ENCODE peak calls at places on chromosomes 7 and 10, in nine cellular contexts. M, I, S, N, H, F, Y, U and K are unnamed samples. For H3K27me3, the result is how much of the 10 kb centered on the place peaks cover.

GRCh38 chr10:48243487-48243886 is 31.0 kb downstream of the FRMPD2 start:
- DNase-seq in M (no peak), I (no peak), S (no peak), N (no peak), H (no peak), F (no peak), Y (no peak), U (no peak), K (no peak)

GRCh38 chr7:30470783-30471182 is 7.8 kb downstream of the NOD1 start:
- DNase-seq in M (peak), I (no peak), S (no peak), N (no peak), H (peak), F (peak), Y (no peak), U (no peak), K (no peak)

GRCh38 chr10:114609518-114610426 is 48.3 kb downstream of the ABLIM1 start:
- DNase-seq in M (no peak), I (no peak), S (no peak), N (no peak), H (no peak), F (no peak), Y (no peak), U (no peak), K (no peak)

GRCh38 chr7:51275532-51275931 is 41.1 kb downstream of the COBL start:
- DNase-seq in M (no peak), I (no peak), S (no peak), N (no peak), H (no peak), F (no peak), Y (no peak), U (no peak), K (no peak)

GRCh38 chr10:98172073-98172472 is 37.6 kb downstream of the R3HCC1L start:
- DNase-seq in M (no peak), I (peak), S (peak), N (no peak), H (no peak), F (peak), Y (no peak), U (no peak), K (no peak)

GRCh38 chr7:87312215-87312865 is 33.1 kb upstream of the CROT start:
- DNase-seq in M (peak), I (peak), S (peak), N (no peak), H (peak), F (peak), Y (peak), U (peak), K (peak)

GRCh38 chr10:46516660-46517416 is 39.6 kb downstream of the GPRIN2 start:
- DNase-seq in M (no peak), I (no peak), S (no peak), N (no peak), H (peak), F (no peak), Y (no peak), U (no peak), K (no peak)

GRCh38 chr7:157397751-157398691 is 61.2 kb downstream of the DNAJB6 start:
- DNase-seq in M (peak), I (peak), S (no peak), N (no peak), H (peak), F (no peak), Y (no peak), U (no peak), K (no peak)

GRCh38 chr10:88952647-88953111 is at the start of gene ACTA2:
- DNase-seq in M (no peak), I (no peak), S (peak), N (peak), H (peak), F (peak), Y (no peak), U (no peak), K (no peak)

GRCh38 chr10:17217661-17218306 is 10.3 kb upstream of the VIM start:
- DNase-seq in M (no peak), I (no peak), S (no peak), N (no peak), H (no peak), F (no peak), Y (no peak), U (no peak), K (no peak)

GRCh38 chr7:131231381-131232220 is 96.1 kb upstream of the MKLN1 start:
- DNase-seq in M (no peak), I (peak), S (no peak), N (peak), H (no peak), F (peak), Y (no peak), U (peak), K (peak)

GRCh38 chr7:49596701-49597491 is 176.5 kb upstream of the VWC2 start:
- DNase-seq in M (no peak), I (no peak), S (no peak), N (no peak), H (no peak), F (no peak), Y (no peak), U (no peak), K (no peak)

GRCh38 chr7:131861620-131862346 is 305.4 kb upstream of the PODXL start:
- DNase-seq in M (no peak), I (no peak), S (no peak), N (no peak), H (no peak), F (no peak), Y (no peak), U (no peak), K (no peak)

GRCh38 chr7:92246363-92247101 is 758 bp downstream of the ANKIB1 start:
- DNase-seq in M (peak), I (no peak), S (peak), N (no peak), H (peak), F (no peak), Y (peak), U (peak), K (no peak)

GRCh38 chr10:131203456-131204357 is 107.8 kb downstream of the TCERG1L start:
- DNase-seq in M (no peak), I (no peak), S (no peak), N (no peak), H (no peak), F (no peak), Y (peak), U (no peak), K (no peak)

GRCh38 chr7:66110861-66111260 is 3.8 kb upstream of the CRCP start:
- DNase-seq in M (no peak), I (no peak), S (no peak), N (no peak), H (no peak), F (no peak), Y (no peak), U (no peak), K (no peak)

GRCh38 chr10:52918714-52919316 is 146.2 kb upstream of the MBL2 start:
- DNase-seq in M (no peak), I (no peak), S (no peak), N (no peak), H (no peak), F (no peak), Y (no peak), U (no peak), K (no peak)

GRCh38 chr7:100827330-100828226 is at the start of gene EPHB4:
- DNase-seq in M (peak), I (no peak), S (peak), N (no peak), H (peak), F (peak), Y (no peak), U (no peak), K (no peak)

GRCh38 chr10:90787906-90788491 is 69.8 kb downstream of the HTR7 start:
- DNase-seq in M (peak), I (no peak), S (no peak), N (no peak), H (peak), F (peak), Y (no peak), U (no peak), K (no peak)

GRCh38 chr10:109963439-109963838 is 40.1 kb upstream of the XPNPEP1 start:
- DNase-seq in M (no peak), I (no peak), S (no peak), N (no peak), H (no peak), F (no peak), Y (no peak), U (no peak), K (no peak)

GRCh38 chr7:109179601-109180000 is 609.9 kb downstream of the DNAJB9 start:
- DNase-seq in M (no peak), I (no peak), S (no peak), N (no peak), H (no peak), F (no peak), Y (no peak), U (no peak), K (no peak)

DNA sequence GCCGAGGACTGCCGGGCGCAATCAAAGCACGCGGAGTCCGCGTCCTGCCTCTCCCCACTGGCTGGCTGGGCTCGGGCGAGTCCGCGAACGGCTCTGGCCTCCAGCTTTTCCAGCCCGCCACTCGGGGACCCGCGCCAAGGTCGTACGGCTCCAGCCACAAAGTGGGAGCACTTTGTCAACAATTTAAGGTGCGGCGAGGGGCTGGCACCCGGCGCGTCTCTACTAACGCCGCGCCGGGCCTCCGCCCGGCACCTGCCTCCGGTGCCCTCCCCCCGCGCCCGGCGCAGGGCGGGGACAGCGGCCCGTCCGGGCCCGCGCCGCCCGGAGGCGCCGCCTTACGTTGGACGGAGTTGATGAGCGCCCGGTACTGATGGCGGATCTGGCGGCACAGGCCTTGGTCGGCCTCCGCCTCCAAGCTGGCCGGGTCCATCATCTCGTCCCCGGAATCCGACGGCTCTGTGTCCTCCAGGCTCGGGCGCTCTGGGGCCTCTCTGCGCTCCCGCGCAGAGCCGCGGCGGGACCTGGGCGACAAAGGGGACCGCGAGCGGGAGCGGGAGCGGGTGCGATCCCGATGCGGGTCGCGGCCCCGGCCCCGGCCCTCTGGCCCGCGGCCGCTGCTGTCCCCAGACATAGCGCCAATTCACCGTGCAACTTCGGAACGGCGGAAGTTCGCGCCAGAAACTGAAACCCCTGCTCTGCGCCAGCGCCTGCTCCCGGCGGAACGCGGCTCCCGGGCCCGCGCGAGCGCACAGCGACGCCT is at the start of gene NSMCE4A:
- DNase-seq in M (peak), I (peak), S (peak), N (no peak), H (peak), F (peak), Y (peak), U (peak), K (peak)
- TF ChIP-seq CTCF in M (peak), I (peak), S (peak), N (peak), H (no peak), F (peak), Y (peak), U (no peak), K (peak)

DNA sequence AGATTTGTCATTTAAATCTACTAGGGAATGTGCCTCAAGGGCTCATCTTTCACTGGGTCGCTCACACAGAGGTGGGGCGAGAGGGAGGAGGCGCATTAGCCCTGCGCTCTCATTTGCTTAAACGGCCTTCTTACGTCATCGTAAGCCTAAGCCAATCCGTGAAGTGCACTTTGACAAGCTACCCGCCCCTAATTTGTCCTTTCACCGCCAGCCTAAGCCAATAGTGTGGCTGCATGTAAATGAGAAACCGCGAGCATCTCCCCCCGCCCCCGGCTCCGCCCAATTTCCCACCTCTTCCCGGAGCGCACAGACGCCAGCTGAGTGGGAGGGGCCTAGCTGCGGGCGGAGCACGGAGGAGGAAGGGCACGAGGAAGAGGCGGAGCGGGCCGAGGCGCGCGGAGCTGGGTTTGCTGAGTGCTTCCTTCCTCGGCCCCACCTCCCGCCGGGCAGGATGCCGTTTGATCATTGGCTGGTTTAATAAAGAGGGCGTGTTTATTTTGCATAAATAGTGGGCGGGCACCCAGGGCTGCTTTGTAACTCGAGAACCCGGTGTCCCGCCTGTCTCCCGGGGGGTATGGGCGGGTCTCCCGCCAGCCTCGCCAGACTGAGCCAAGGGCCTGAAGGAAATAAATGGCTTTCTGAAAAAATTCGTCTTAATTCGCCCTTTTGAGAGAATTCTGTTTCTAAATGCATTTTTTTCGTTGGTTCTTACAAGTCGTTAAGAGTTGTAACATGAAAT is 289.6 kb upstream of the NFE2L3 start:
- DNase-seq in M (peak), I (peak), S (peak), N (peak), H (peak), F (peak), Y (no peak), U (peak), K (peak)
- H3K27me3 ChIP-seq in M (under half), I (under half), S (half or more), N (under half), H (under half), F (under half), Y (half or more), U (half or more), K (under half)

DNA sequence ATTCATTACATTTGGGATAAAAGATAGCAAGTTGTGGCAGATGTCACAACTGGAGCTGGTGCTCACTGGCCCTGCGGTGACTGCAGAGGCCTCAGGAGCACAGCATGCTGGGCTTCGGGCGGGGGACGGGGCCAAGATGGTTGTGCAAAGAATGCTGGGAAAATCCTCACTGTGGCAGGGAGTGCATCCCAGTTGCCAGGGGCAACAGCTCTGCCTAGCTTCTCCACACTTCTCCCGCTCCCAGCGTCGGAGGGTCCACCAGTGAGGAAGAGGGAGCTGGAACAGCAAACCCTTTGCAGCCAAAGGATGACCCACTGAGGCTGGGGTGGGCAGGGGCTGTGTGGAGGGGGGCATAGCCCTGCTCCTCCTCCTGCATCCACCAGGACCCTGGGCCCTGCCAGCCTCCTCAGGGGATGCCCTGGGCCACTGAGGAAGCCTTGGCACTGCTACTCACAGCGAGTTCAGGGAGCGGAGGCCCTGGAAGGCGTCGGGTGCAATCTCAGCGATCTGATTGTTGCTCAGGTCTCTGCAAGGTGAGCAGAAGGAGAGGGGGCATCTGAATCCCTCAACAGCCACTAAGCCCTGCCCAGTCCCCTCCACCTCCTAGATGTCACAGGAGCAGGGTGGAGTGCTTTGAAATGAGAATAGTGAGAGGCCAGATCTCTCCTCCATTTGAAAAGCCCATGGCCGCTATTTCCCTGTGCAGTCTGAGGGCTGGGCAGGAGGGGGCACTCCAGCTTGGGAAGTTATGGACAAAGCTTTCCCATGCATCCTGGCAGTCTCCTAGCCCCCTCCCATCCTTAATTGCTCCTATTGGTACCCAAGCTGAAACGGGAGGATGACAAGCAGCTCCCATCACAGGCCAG is 126.5 kb downstream of the SLIT1 start:
- DNase-seq in M (no peak), I (no peak), S (no peak), N (no peak), H (no peak), F (no peak), Y (peak), U (no peak), K (no peak)
- TF ChIP-seq CTCF in M (peak), I (no peak), S (no peak), N (no peak), H (no peak), F (no peak), Y (no peak), U (no peak), K (no peak)

GRCh38 chr10:113261130-113261529 is 291.7 kb upstream of the HABP2 start:
- DNase-seq in M (no peak), I (no peak), S (no peak), N (no peak), H (no peak), F (no peak), Y (no peak), U (no peak), K (no peak)
- H3K27me3 ChIP-seq in M (under half), I (under half), S (under half), N (under half), H (under half), F (under half), Y (under half), U (under half), K (under half)

DNA sequence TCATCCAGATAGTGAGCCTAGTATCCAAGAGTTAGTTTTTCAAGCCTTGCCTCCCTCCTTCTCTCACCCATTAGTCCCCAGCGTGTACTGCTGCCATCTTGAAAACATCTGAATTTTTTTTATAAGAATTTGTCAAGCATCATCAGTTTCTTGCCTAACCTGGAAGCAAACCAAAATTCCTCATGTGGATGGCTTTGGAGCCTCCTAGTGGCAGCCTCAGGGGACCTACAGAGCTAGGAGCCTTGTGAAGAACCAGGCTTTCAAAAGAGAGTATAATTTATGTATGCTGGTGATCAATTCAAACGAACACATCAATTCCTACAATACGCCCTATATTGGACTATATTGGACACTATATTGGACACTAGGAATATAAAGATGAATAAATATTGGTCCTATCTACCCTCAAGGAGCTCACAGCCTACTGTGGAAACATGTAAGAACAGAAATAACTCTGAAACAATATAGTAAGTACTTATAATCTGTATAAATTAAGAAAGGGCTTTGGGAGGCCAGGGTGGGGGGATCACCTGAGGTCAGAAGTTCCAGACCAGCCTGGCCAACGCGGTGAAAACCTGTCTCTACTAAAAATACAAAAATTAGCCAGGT is 63.4 kb downstream of the HPSE2 start:
- DNase-seq in M (peak), I (no peak), S (peak), N (no peak), H (peak), F (no peak), Y (no peak), U (no peak), K (peak)
- TF ChIP-seq CTCF in M (peak), I (no peak), S (peak), N (peak), H (peak), F (no peak), Y (peak), U (no peak), K (no peak)